ENCODE peak calls at places on chromosome 16, in ten cellular contexts. Z is mesendoderm, S is GM23248, T is HCT116, W is kidney, Q is colonic mucosa, K is fibroblast of lung, G is MM.1S, D is neuronal stem cell, R is IMR-90. F is an unnamed sample.

GRCh38 chr16:17836868-17837602 is 366.3 kb upstream of the XYLT1 start:
- DNase-seq in Z (peak; percentile 98), K (peak; percentile 86), W (no peak), S (peak; percentile 95), T (peak; percentile 54), D (peak; percentile 54), Q (no peak), R (peak; percentile 98), G (no peak), F (peak; percentile 86)

GRCh38 chr16:72865835-72866234 is 182.1 kb downstream of the ZFHX3 start:
- DNase-seq in D (no peak), Z (no peak), K (no peak), S (no peak), R (no peak), G (no peak), T (no peak), W (no peak), Q (no peak), F (no peak)

GRCh38 chr16:82639666-82640336 is 13.0 kb downstream of the CDH13 start:
- DNase-seq in K (peak; percentile 65), Q (peak; percentile 76), S (peak; percentile 63), Z (peak; percentile 73), T (peak; percentile 42), G (peak; percentile 30), W (no peak), R (peak; percentile 58), D (peak; percentile 56), F (peak; percentile 91)

GRCh38 chr16:58299757-58300349 is 5.0 kb upstream of the PRSS54 start:
- DNase-seq in K (peak; percentile 16), W (no peak), R (peak; percentile 5), Q (no peak), T (peak; percentile 13), G (peak; percentile 59), Z (peak; percentile 72), D (no peak), S (peak; percentile 23), F (peak; percentile 83)

GRCh38 chr16:80369559-80369958 is 171.2 kb upstream of the DYNLRB2 start:
- DNase-seq in G (peak; percentile 43), R (peak; percentile 60), T (no peak), Q (peak; percentile 36), Z (peak; percentile 80), S (peak; percentile 78), D (peak; percentile 59), K (peak; percentile 64), W (no peak), F (peak; percentile 84)

GRCh38 chr16:24844101-24845030 is 1.4 kb upstream of the SLC5A11 start:
- DNase-seq in Z (peak; percentile 86), D (no peak), T (peak; percentile 42), S (no peak), R (peak; percentile 28), G (no peak), Q (peak; percentile 29), W (no peak), K (no peak), F (peak; percentile 70)

GRCh38 chr16:68070811-68071546 is 14.2 kb upstream of the NFATC3 start:
- DNase-seq in D (no peak), Z (no peak), S (no peak), W (no peak), T (no peak), K (no peak), G (no peak), Q (no peak), R (no peak), F (no peak)

GRCh38 chr16:80540516-80541305 is at the start of gene DYNLRB2:
- DNase-seq in S (peak; percentile 98), T (no peak), D (peak; percentile 80), W (peak; percentile 98), G (peak; percentile 88), R (peak; percentile 84), K (peak; percentile 93), Z (peak; percentile 97), Q (peak; percentile 96), F (peak; percentile 97)

GRCh38 chr16:57752581-57753447 is 17.2 kb downstream of the KATNB1 start:
- DNase-seq in T (no peak), W (peak; percentile 69), K (no peak), Q (no peak), D (no peak), Z (no peak), G (no peak), S (no peak), R (no peak), F (no peak)

GRCh38 chr16:15057755-15058417 is 2.0 kb upstream of the NTAN1 start:
- DNase-seq in R (no peak), Z (no peak), D (no peak), K (no peak), S (no peak), T (no peak), W (no peak), Q (peak; percentile 71), G (no peak), F (no peak)

GRCh38 chr16:82735176-82735575 is 108.4 kb downstream of the CDH13 start:
- DNase-seq in Z (no peak), R (no peak), Q (no peak), S (no peak), G (peak; percentile 43), T (no peak), W (no peak), D (no peak), K (no peak), F (no peak)

GRCh38 chr16:68086336-68086821 is 1.2 kb downstream of the NFATC3 start:
- DNase-seq in Z (peak; percentile 44), R (peak; percentile 59), G (peak; percentile 22), Q (no peak), W (no peak), K (peak; percentile 53), D (no peak), T (no peak), S (peak; percentile 75), F (no peak)

GRCh38 chr16:6611535-6611934 is 721.1 kb upstream of the RBFOX1 start:
- DNase-seq in D (no peak), Z (peak; percentile 60), R (no peak), Q (no peak), G (no peak), K (no peak), W (no peak), S (no peak), T (no peak), F (peak; percentile 81)

GRCh38 chr16:11621920-11622651 is 35.4 kb upstream of the LITAF start:
- DNase-seq in S (peak; percentile 56), Q (no peak), D (no peak), Z (no peak), T (no peak), G (peak; percentile 56), R (no peak), W (no peak), K (peak; percentile 69), F (no peak)

GRCh38 chr16:11619327-11619851 is 32.7 kb upstream of the LITAF start:
- DNase-seq in T (no peak), S (no peak), W (no peak), Q (no peak), G (peak; percentile 93), D (no peak), R (no peak), Z (no peak), K (no peak), F (no peak)

GRCh38 chr16:11618107-11618717 is 31.5 kb upstream of the LITAF start:
- DNase-seq in Z (no peak), G (no peak), K (no peak), W (no peak), R (no peak), S (no peak), T (no peak), Q (no peak), D (no peak), F (no peak)

GRCh38 chr16:11621539-11621919 is 34.8 kb upstream of the LITAF start:
- DNase-seq in K (no peak), R (no peak), W (no peak), Q (no peak), G (no peak), D (no peak), T (no peak), S (no peak), Z (no peak), F (no peak)

DNA sequence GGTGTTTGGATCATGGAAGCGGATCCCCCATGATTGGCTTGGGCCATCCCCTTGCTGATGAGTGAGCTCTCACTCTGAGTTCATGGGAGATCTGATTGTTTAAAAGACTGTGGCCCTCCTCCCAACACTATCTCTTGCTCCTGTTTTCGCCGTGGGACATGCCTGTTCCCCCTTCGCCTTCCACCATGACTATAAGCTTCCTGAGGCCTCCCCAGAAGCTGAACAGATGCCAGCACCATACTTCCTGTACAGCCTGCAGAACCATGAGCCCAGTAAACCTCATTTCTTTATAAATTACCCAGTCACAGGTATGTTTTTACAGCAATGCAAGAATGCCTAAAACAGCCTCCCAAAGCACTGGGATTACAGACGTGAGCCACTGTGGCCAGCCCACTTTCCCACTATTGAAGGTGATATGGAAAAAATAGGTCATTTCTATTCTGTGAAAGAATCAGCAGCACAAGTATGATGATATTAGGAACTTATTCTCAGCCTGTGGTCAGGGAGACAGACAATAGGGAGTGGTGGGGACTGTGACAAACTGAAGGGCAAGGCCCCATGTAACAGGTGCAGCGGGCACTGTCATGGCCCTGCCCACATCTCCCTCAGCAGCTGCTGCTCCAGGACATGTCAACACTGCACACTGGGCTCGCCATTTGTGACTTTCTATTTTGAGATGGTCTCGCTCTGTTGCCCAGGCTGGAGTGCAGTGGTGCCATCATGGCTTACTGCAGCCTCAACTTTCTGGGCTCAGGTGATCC is 33.7 kb upstream of the LITAF start:
- DNase-seq in G (no peak), D (no peak), Z (no peak), S (no peak), Q (no peak), R (no peak), T (no peak), W (no peak), K (no peak), F (no peak)
- H3K9ac ChIP-seq in G (no peak overlapping the region), D (no peak overlapping the region), Z (no peak overlapping the region), S (no peak overlapping the region), Q (no peak overlapping the region), R (no peak overlapping the region), T (no peak overlapping the region), W (no peak overlapping the region), K (no peak overlapping the region), F (no peak overlapping the region)

GRCh38 chr16:4263504-4264436 is 9.1 kb downstream of the TFAP4 start:
- DNase-seq in G (no peak), R (peak; percentile 86), Z (peak; percentile 88), T (peak; percentile 12), W (peak; percentile 96), Q (peak; percentile 74), K (peak; percentile 98), D (peak; percentile 48), S (peak; percentile 89), F (peak; percentile 95)
- H3K27ac ChIP-seq in G (no peak overlapping the region), R (peak overlapping the region; percentile 49), Z (no peak overlapping the region), T (peak overlapping the region; percentile 29), W (no peak overlapping the region), Q (peak overlapping the region; percentile 26), K (peak overlapping the region; percentile 79), D (no peak overlapping the region), S (no peak overlapping the region), F (no peak overlapping the region)

GRCh38 chr16:85950519-85950918 is 51.6 kb downstream of the IRF8 start:
- DNase-seq in G (no peak), Q (no peak), D (no peak), W (no peak), S (no peak), R (no peak), Z (no peak), K (no peak), T (no peak), F (no peak)
- H3K9ac ChIP-seq in G (no peak overlapping the region), Q (no peak overlapping the region), D (no peak overlapping the region), W (no peak overlapping the region), S (no peak overlapping the region), R (no peak overlapping the region), Z (no peak overlapping the region), K (no peak overlapping the region), T (no peak overlapping the region), F (no peak overlapping the region)

GRCh38 chr16:74625500-74626350 is 18.8 kb upstream of the GLG1 start:
- DNase-seq in Z (no peak), T (no peak), G (no peak), W (no peak), S (no peak), Q (no peak), D (no peak), K (no peak), R (no peak), F (no peak)
- H3K27ac ChIP-seq in Z (no peak overlapping the region), T (no peak overlapping the region), G (no peak overlapping the region), W (peak overlapping the region; percentile 61), S (no peak overlapping the region), Q (no peak overlapping the region), D (no peak overlapping the region), K (no peak overlapping the region), R (no peak overlapping the region), F (no peak overlapping the region)

F was measured in endodermal cell.